ENCODE peak calls at places on chromosome 7, in four cellular contexts. One of them, this sample, is unnamed.

GRCh38 chr7:5636914-5637313 is 144.5 kb downstream of the RNF216 start:
- DNase-seq in HepG2: no peak
- DNase-seq in A549: peak; percentile 58
- DNase-seq in K562: no peak
- DNase-seq in this sample: no peak

GRCh38 chr7:43248961-43249807 is 136.7 kb downstream of the HECW1 start:
- DNase-seq in K562: peak; percentile 27
- DNase-seq in HepG2: no peak
- DNase-seq in A549: peak; percentile 86
- DNase-seq in this sample: no peak

GRCh38 chr7:27842851-27843250 is 102.9 kb downstream of the TAX1BP1 start:
- DNase-seq in A549: no peak
- DNase-seq in K562: no peak
- DNase-seq in HepG2: no peak
- DNase-seq in this sample: no peak

GRCh38 chr7:33040803-33041516 is 21.6 kb downstream of the NT5C3A start:
- DNase-seq in A549: peak; percentile 68
- DNase-seq in HepG2: no peak
- DNase-seq in K562: no peak
- DNase-seq in this sample: no peak

GRCh38 chr7:131562941-131563340 is 6.5 kb upstream of the PODXL start:
- DNase-seq in HepG2: no peak
- DNase-seq in K562: no peak
- DNase-seq in A549: no peak
- DNase-seq in this sample: no peak

GRCh38 chr7:1220958-1221745 is 11.5 kb upstream of the UNCX start:
- DNase-seq in A549: no peak
- DNase-seq in HepG2: no peak
- DNase-seq in K562: no peak
- DNase-seq in this sample: no peak

GRCh38 chr7:28151965-28152364 is 28.6 kb downstream of the JAZF1 start:
- DNase-seq in HepG2: no peak
- DNase-seq in A549: no peak
- DNase-seq in K562: no peak
- DNase-seq in this sample: no peak

GRCh38 chr7:129949292-129950133 is 3.2 kb downstream of the UBE2H start:
- DNase-seq in HepG2: peak; percentile 81
- DNase-seq in K562: peak; percentile 10
- DNase-seq in A549: no peak
- DNase-seq in this sample: peak; percentile 23

GRCh38 chr7:107390921-107391320 is 78.9 kb upstream of the GPR22 start:
- DNase-seq in K562: no peak
- DNase-seq in A549: no peak
- DNase-seq in HepG2: peak; percentile 6
- DNase-seq in this sample: no peak

GRCh38 chr7:11552676-11553075 is 279.3 kb downstream of the THSD7A start:
- DNase-seq in HepG2: no peak
- DNase-seq in K562: no peak
- DNase-seq in A549: no peak
- DNase-seq in this sample: no peak

GRCh38 chr7:18521945-18522566 is 26.5 kb downstream of the HDAC9 start:
- DNase-seq in A549: no peak
- DNase-seq in K562: no peak
- DNase-seq in HepG2: no peak
- DNase-seq in this sample: no peak

GRCh38 chr7:83808982-83809381 is 160.0 kb upstream of the SEMA3E start:
- DNase-seq in A549: no peak
- DNase-seq in K562: no peak
- DNase-seq in HepG2: no peak
- DNase-seq in this sample: no peak

GRCh38 chr7:122161628-122162027 is 17.6 kb upstream of the AASS start:
- DNase-seq in K562: no peak
- DNase-seq in HepG2: no peak
- DNase-seq in A549: no peak
- DNase-seq in this sample: no peak

GRCh38 chr7:66847879-66848810 is 72.9 kb upstream of the TMEM248 start:
- DNase-seq in HepG2: peak; percentile 79
- DNase-seq in K562: no peak
- DNase-seq in A549: peak; percentile 59
- DNase-seq in this sample: peak; percentile 33

GRCh38 chr7:82805527-82805960 is 357.1 kb downstream of the PCLO start:
- DNase-seq in HepG2: peak; percentile 1
- DNase-seq in K562: no peak
- DNase-seq in A549: peak; percentile 71
- DNase-seq in this sample: no peak

GRCh38 chr7:16754869-16755317 is 1.3 kb downstream of the TSPAN13 start:
- DNase-seq in A549: no peak
- DNase-seq in K562: no peak
- DNase-seq in HepG2: no peak
- DNase-seq in this sample: no peak

GRCh38 chr7:128349121-128349825 is 5.6 kb upstream of the RBM28 start:
- DNase-seq in HepG2: no peak
- DNase-seq in K562: no peak
- DNase-seq in A549: no peak
- DNase-seq in this sample: no peak

GRCh38 chr7:151051108-151051507 is 2.8 kb downstream of the ASIC3 start:
- DNase-seq in K562: peak; percentile 29
- DNase-seq in A549: no peak
- DNase-seq in HepG2: no peak
- DNase-seq in this sample: peak; percentile 90

GRCh38 chr7:99707096-99707495 is 27.3 kb upstream of the CYP3A5 start:
- DNase-seq in K562: no peak
- DNase-seq in HepG2: no peak
- DNase-seq in A549: no peak
- DNase-seq in this sample: no peak

GRCh38 chr7:151815419-151815818 is 61.5 kb downstream of the PRKAG2 start:
- DNase-seq in HepG2: no peak
- DNase-seq in K562: no peak
- DNase-seq in A549: no peak
- DNase-seq in this sample: no peak

GRCh38 chr7:26038201-26038990 is 113.6 kb upstream of the NFE2L3 start:
- DNase-seq in HepG2: no peak
- DNase-seq in K562: no peak
- DNase-seq in A549: no peak
- DNase-seq in this sample: no peak

GRCh38 chr7:92695308-92696261 is 105.4 kb upstream of the FAM133B start:
- DNase-seq in A549: peak; percentile 81
- DNase-seq in HepG2: peak; percentile 99
- DNase-seq in K562: no peak
- DNase-seq in this sample: peak; percentile 41

GRCh38 chr7:120931243-120931642 is 19.3 kb upstream of the ING3 start:
- DNase-seq in A549: no peak
- DNase-seq in K562: no peak
- DNase-seq in HepG2: no peak
- DNase-seq in this sample: no peak

DNA sequence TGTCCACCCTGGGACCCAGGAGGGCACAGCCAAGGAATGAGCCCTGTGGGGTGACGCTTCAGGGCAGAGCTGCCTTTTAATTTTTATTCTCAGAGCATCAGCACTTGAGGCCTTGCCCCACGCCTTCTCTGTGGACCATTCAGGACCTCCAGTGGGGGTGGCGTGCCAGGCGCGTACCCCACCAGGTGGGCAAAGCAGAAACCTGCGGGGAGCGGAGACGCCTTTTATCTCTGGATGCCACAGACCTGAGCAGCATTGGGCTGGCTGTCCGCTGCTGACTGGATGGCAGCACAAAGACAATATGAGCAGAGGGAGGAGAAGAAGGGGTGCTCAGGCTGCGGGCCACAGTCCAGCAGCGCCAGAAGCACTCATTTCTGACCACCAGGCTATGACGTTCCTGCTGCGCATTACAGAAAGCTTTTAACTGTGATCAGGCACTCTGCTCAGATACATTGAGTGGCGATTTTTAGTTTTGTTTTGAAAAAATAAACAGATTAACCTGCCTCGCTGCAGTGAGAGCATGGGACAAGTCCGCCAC is 90.4 kb upstream of the ANLN start:
- DNase-seq in K562: no peak
- DNase-seq in HepG2: no peak
- DNase-seq in A549: no peak
- DNase-seq in this sample: no peak
- TF ChIP-seq NR3C1 in K562: no peak
- TF ChIP-seq NR3C1 in HepG2: no peak
- TF ChIP-seq NR3C1 in A549: no peak
- TF ChIP-seq NR3C1 in this sample: no peak

DNA sequence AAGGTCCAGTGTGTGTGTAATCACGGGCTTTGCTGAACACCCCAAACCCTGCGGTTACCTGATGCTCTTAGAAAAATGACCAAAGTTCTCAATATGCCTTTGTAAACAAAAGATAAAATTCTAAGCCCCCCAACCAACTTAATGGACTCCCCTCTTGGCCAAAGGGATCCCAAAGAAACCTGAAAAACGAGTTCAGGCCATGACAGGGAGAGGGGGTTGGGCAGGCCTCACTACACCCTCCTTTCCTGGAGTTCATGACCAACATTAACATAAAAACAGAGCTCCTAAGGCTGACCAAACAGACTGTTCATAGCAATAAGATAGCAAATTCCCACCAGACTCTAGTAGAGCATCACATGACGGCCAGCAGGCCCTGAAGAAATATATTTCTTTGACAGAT is 3.0 kb upstream of the VIPR2 start:
- DNase-seq in K562: no peak
- DNase-seq in A549: no peak
- DNase-seq in HepG2: no peak
- DNase-seq in this sample: no peak
- TF ChIP-seq NR3C1 in K562: no peak
- TF ChIP-seq NR3C1 in A549: no peak
- TF ChIP-seq NR3C1 in HepG2: no peak
- TF ChIP-seq NR3C1 in this sample: no peak

GRCh38 chr7:105219771-105220160 is 169.0 kb downstream of the SRPK2 start:
- DNase-seq in K562: no peak
- DNase-seq in A549: peak; percentile 48
- DNase-seq in HepG2: no peak
- DNase-seq in this sample: no peak
- TF ChIP-seq NR3C1 in K562: no peak
- TF ChIP-seq NR3C1 in A549: no peak
- TF ChIP-seq NR3C1 in HepG2: no peak
- TF ChIP-seq NR3C1 in this sample: no peak

GRCh38 chr7:29946428-29947186 is 43.0 kb downstream of the SCRN1 start:
- DNase-seq in K562: no peak
- DNase-seq in HepG2: peak; percentile 19
- DNase-seq in A549: peak; percentile 46
- DNase-seq in this sample: peak; percentile 50
- TF ChIP-seq NR3C1 in K562: no peak
- TF ChIP-seq NR3C1 in HepG2: no peak
- TF ChIP-seq NR3C1 in A549: no peak
- TF ChIP-seq NR3C1 in this sample: no peak

DNA sequence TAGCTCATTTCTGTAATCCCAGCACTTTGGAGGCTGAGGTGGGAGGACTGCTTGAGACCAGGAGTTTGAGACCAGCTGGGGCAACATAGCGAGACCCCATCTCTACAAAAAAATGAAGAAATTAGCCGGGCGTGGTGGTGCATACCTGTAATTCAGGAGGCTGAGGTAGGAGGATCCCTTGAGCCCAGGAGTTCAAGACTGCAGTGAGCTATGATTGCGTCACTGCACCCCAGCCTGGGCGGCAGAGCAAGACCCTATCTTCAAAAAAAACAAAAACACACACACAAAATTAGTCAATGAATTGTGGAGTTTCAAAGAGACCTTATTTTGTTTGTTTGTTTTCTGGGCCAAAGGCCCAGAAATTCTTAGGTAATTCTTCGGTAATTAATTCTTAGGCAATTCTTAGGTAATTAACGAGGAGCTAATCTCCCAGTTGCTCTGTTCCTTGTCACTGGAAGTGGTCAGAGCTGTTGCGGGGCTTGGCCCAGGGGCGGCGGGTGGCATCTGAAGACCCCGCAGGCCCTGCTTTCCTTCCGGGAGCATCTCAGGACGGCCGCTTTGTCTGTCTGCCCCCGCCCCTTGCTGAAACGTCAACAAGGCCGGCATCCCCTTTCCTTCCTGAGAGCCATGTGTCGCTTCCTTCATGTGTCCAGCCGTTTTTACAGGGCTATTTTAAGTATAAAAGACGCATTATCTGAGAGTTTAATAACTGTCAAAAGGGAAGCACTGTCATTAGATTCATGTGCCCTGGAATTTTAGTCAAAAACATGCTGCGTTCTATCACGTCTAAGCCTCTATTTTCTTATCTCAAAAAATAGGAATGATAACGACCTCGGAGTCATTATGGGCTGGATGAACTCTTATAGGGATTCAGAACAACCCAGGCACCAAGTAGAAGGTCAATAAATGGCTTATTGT is 110.2 kb downstream of the CUX1 start:
- DNase-seq in A549: no peak
- DNase-seq in K562: no peak
- DNase-seq in HepG2: no peak
- DNase-seq in this sample: no peak
- TF ChIP-seq NR3C1 in A549: no peak
- TF ChIP-seq NR3C1 in K562: no peak
- TF ChIP-seq NR3C1 in HepG2: no peak
- TF ChIP-seq NR3C1 in this sample: no peak

DNA sequence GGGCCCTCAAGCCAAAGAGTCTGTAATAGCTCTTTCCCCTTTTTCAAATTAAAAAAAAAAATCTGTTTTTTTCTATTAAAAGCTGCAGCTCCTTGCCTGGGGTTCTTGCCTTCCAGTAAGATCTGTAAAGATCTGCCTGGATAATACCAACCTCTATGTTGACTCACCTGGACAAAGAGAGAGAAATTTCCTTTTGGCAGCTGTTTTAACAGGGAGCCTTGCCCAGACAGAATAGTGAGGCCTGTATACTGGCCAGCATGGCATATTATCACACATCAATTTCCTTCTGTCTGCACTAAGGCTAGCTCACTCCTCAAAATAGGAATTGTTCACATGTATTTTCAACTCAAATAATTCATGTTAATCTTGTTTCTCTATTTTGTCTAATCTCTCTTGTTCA is 104.6 kb upstream of the LRGUK start:
- DNase-seq in HepG2: no peak
- DNase-seq in A549: no peak
- DNase-seq in K562: no peak
- DNase-seq in this sample: no peak
- TF ChIP-seq NR3C1 in HepG2: no peak
- TF ChIP-seq NR3C1 in A549: no peak
- TF ChIP-seq NR3C1 in K562: no peak
- TF ChIP-seq NR3C1 in this sample: no peak

DNA sequence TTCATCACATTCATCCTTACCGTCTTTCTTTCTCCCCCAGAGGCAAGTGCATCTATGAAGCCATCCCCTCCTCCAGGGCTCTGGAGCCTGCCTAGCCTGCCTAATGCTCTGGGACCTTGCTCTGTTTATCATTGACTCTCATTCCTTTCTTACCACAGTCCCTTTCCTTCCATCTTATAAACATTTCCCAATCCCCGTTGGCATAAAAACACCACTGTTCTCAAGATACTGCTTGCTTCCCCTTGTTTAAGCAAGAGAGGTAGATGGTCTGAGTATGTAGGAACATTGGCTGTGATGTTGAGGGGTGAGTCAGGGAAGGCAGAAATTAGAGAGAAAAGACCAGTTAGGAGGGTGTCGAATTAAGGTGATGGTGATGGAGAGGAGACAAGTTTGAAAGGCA is 51.8 kb upstream of the RPA3 start:
- DNase-seq in HepG2: no peak
- DNase-seq in A549: no peak
- DNase-seq in K562: no peak
- DNase-seq in this sample: no peak
- TF ChIP-seq NR3C1 in HepG2: no peak
- TF ChIP-seq NR3C1 in A549: no peak
- TF ChIP-seq NR3C1 in K562: no peak
- TF ChIP-seq NR3C1 in this sample: no peak